ENCODE peak calls at places on chromosome 15, in eight cellular contexts. I is mammary epithelial cell, R is fibroblast of lung, D is A549, J is tibial artery, L is heart right ventricle, B is psoas muscle, G is lung. M is an unnamed sample.

GRCh38 chr15:22811640-22812039 is 25.2 kb downstream of the NIPA1 start:
- DNase-seq in I (no peak), R (peak), D (peak), J (peak), L (no peak), B (no peak), G (no peak), M (peak)

GRCh38 chr15:39130556-39131379 is 450.1 kb upstream of the THBS1 start:
- DNase-seq in I (no peak), R (no peak), D (no peak), J (no peak), L (no peak), B (no peak), G (no peak), M (peak)

GRCh38 chr15:45993508-45993907 is 358.7 kb downstream of the SQOR start:
- DNase-seq in I (no peak), R (no peak), D (no peak), J (no peak), L (no peak), B (no peak), G (no peak), M (no peak)

GRCh38 chr15:41952003-41952563 is 20.3 kb downstream of the EHD4 start:
- DNase-seq in I (no peak), R (no peak), D (no peak), J (no peak), L (no peak), B (no peak), G (no peak), M (no peak)

GRCh38 chr15:35690698-35691116 is 144.7 kb upstream of the DPH6 start:
- DNase-seq in I (peak), R (peak), D (no peak), J (peak), L (no peak), B (no peak), G (no peak), M (peak)

GRCh38 chr15:29323557-29323956 is 53.9 kb upstream of the NSMCE3 start:
- DNase-seq in I (no peak), R (no peak), D (no peak), J (no peak), L (no peak), B (no peak), G (no peak), M (no peak)

GRCh38 chr15:47301481-47301880 is 415.8 kb upstream of the SEMA6D start:
- DNase-seq in I (no peak), R (no peak), D (no peak), J (no peak), L (no peak), B (peak), G (no peak), M (no peak)

GRCh38 chr15:43118276-43118675 is 12.4 kb upstream of the UBR1 start:
- DNase-seq in I (no peak), R (no peak), D (no peak), J (no peak), L (no peak), B (no peak), G (no peak), M (no peak)

GRCh38 chr15:72445426-72445825 is 28.7 kb upstream of the ARIH1 start:
- DNase-seq in I (no peak), R (no peak), D (no peak), J (no peak), L (no peak), B (no peak), G (no peak), M (no peak)

GRCh38 chr15:41465822-41466421 is 27.8 kb upstream of the ITPKA start:
- DNase-seq in I (peak), R (peak), D (peak), J (no peak), L (no peak), B (no peak), G (no peak), M (peak)

GRCh38 chr15:61383421-61383820 is 154.3 kb upstream of the RORA start:
- DNase-seq in I (peak), R (peak), D (no peak), J (no peak), L (no peak), B (no peak), G (no peak), M (peak)

GRCh38 chr15:82239685-82240391 is 22.7 kb downstream of the EFL1 start:
- DNase-seq in I (no peak), R (no peak), D (no peak), J (no peak), L (no peak), B (no peak), G (no peak), M (no peak)

GRCh38 chr15:43238691-43239131 is 17.9 kb upstream of the EPB42 start:
- DNase-seq in I (peak), R (no peak), D (no peak), J (no peak), L (no peak), B (no peak), G (no peak), M (no peak)

GRCh38 chr15:57784081-57784488 is 77.6 kb downstream of the POLR2M start:
- DNase-seq in I (peak), R (no peak), D (peak), J (no peak), L (peak), B (peak), G (no peak), M (peak)

GRCh38 chr15:29083858-29084257 is 185.8 kb downstream of the NSMCE3 start:
- DNase-seq in I (no peak), R (no peak), D (no peak), J (no peak), L (no peak), B (no peak), G (no peak), M (no peak)

GRCh38 chr15:98649621-98649995 is 1.3 kb downstream of the IGF1R start:
- DNase-seq in I (no peak), R (peak), D (no peak), J (no peak), L (peak), B (peak), G (peak), M (peak)
- TF ChIP-seq CTCF in I (no peak), R (no peak), D (no peak), J (peak), L (peak), B (peak), G (no peak), M (peak)

GRCh38 chr15:90885432-90886290 is 1.4 kb downstream of the FES start:
- DNase-seq in I (no peak), R (peak), D (peak), J (peak), L (peak), B (peak), G (peak), M (peak)
- H3K4me3 ChIP-seq in I (no peak), R (peak), D (no peak), J (peak), L (peak), B (peak), G (peak), M (no peak)

GRCh38 chr15:70210538-70210937 is 112.8 kb upstream of the TLE3 start:
- DNase-seq in I (no peak), R (no peak), D (no peak), J (no peak), L (no peak), B (no peak), G (no peak), M (no peak)
- TF ChIP-seq CTCF in I (no peak), R (no peak), D (no peak), J (no peak), L (peak), B (no peak), G (no peak), M (peak)

GRCh38 chr15:96160800-96161199 is 169.7 kb upstream of the NR2F2 start:
- DNase-seq in I (no peak), R (no peak), D (no peak), J (no peak), L (no peak), B (no peak), G (no peak), M (no peak)
- H3K4me3 ChIP-seq in I (no peak), R (no peak), D (no peak), J (no peak), L (no peak), B (no peak), G (no peak), M (no peak)

DNA sequence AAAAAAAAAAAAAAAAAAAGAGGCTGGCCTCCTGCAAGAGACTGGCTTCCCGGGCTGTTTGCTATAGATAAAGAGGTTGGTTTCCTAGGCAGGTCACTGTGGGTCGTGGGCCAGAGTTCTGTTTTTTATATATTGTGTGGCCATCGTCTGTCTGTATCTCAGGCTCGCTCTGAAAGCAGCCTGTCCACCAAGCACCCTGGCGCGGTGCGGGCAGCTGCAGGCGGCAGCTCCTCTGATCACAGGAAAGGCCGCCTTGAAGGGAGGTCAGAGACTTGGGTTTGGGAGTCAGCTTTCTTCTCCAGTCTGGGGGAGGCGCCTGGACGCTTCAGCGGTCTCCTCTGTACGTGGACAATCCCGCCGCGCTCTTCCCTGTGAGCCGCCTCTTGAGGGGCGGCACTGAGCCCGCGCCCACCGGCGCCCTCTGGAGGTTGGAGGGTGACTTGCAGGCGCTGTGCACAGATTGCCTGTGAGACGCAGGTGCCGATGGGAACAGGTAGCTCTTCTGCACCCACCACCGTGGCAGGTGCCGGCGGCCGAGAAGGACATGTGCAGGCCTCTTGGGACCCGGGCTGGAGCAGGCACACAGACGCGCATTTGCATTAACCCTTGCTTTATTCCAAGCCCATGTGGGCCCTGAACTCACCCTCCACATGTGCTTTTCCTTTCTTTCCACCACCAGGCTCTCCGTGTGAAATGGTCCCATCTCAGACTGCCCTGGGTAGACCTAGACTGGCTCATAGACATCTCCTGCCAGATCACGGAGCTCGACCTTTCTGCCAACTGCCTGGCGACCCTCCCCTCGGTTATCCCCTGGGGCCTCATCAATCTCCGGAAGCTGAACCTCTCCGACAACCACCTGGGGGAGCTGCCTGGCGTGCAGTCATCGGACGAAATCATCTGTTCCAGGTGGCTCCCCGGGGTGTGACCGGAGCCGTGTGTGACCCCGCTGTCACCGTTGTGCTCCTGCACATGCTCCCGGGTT is 89.3 kb downstream of the LRRK1 start:
- DNase-seq in I (peak), R (peak), D (peak), J (peak), L (peak), B (peak), G (peak), M (peak)
- TF ChIP-seq CTCF in I (peak), R (peak), D (peak), J (peak), L (peak), B (peak), G (peak), M (peak)

DNA sequence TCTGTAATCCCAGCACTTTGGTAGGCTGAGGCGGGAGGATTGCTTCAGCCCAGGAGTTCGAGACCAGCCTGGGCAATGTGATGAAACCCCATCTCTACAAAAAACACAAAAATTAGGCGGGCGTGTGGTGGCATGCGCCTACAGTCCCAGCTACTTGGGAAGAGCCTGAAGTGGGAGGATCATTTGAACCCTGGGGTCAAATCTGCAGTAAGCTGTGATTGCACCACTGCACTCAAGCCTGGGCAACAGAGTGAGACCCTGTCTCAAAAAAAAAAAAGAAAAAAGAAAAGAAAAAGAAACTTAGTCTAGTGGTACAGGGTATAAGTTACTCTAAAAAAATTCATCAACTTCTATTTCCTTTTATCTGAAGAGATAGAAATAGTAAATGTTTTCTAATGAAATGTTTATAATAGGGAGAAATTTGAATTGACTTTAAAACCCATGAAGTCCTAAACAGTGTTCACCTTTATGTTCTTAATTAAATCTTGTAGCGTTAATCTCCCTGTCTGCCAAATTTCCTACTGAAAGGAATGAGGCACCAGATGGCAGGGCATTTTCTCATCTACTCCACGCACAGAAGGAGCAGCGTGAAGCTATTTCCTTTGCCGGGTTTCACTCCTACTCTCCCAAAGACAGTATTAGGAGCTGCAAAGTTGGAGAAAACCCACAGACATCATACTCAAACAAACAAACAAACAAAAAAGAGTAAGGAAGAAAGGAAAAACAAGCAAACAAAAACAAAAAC is 1.9 kb downstream of the PCLAF start:
- DNase-seq in I (no peak), R (peak), D (no peak), J (no peak), L (no peak), B (no peak), G (no peak), M (no peak)
- H3K4me3 ChIP-seq in I (peak), R (peak), D (peak), J (no peak), L (no peak), B (no peak), G (no peak), M (no peak)

GRCh38 chr15:44530653-44531052 is 6.3 kb upstream of the EIF3J start:
- DNase-seq in I (no peak), R (no peak), D (no peak), J (no peak), L (no peak), B (no peak), G (no peak), M (no peak)

GRCh38 chr15:44535092-44535491 is 1.9 kb upstream of the EIF3J start:
- DNase-seq in I (no peak), R (no peak), D (no peak), J (no peak), L (no peak), B (no peak), G (no peak), M (no peak)

GRCh38 chr15:44529864-44530604 is 6.9 kb upstream of the EIF3J start:
- DNase-seq in I (no peak), R (no peak), D (no peak), J (no peak), L (no peak), B (no peak), G (no peak), M (no peak)

GRCh38 chr15:44535509-44536297 is 1.2 kb upstream of the EIF3J start:
- DNase-seq in I (no peak), R (no peak), D (peak), J (no peak), L (no peak), B (no peak), G (peak), M (no peak)

DNA sequence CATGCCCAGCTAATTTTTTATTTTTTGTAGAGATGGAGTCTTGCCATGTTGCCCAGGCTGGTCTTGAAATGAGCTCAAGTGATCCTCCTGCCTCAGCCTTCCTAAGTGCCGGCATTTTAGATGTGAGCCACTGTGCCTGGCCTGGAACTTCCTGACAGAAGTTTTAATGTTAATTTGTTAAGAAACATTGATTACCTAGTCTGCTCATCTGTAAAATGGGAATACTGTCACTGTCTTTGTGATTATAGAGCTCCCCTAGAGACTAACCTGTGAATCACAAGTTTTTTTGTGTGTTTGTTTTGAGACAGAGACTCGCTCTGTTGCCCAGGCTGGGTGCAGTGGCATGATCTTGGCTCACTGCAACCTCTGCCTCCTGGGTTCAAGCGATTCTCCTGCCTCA is 4.3 kb upstream of the EIF3J start:
- DNase-seq in I (no peak), R (no peak), D (peak), J (no peak), L (no peak), B (no peak), G (no peak), M (no peak)
- TF ChIP-seq CTCF in I (no peak), R (no peak), D (no peak), J (no peak), L (no peak), B (no peak), G (no peak), M (peak)

DNA sequence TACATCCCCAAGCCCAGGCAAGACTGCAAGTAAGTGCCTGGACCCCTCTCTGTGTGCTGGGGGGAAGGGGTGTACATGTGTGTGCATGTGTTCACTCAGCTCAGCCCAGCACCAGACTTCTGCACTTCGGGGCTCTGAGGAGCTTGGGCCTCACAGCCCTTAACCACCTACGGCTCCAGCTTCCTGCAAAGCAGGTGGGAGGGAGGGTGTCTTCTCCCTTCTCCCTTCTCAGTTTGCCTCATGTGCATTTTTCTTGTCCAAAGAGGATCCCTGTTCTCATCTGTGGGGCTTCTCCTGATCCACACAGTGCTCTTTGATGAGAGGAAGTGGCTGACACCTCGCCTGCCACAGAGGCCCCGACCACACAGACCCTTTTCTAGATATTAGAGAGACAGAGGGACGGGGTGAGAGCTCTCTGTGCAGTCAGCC is 69.3 kb downstream of the MESD start:
- DNase-seq in I (no peak), R (no peak), D (no peak), J (no peak), L (no peak), B (no peak), G (no peak), M (no peak)
- H3K4me3 ChIP-seq in I (no peak), R (no peak), D (no peak), J (no peak), L (no peak), B (no peak), G (no peak), M (no peak)

GRCh38 chr15:88658972-88659931 is 20.4 kb downstream of the ISG20 start:
- DNase-seq in I (peak), R (peak), D (no peak), J (peak), L (no peak), B (no peak), G (peak), M (peak)

GRCh38 chr15:88661041-88661765 is 22.4 kb downstream of the ISG20 start:
- DNase-seq in I (no peak), R (peak), D (no peak), J (no peak), L (no peak), B (no peak), G (peak), M (no peak)

GRCh38 chr15:88663216-88663615 is 24.4 kb downstream of the ISG20 start:
- DNase-seq in I (peak), R (peak), D (no peak), J (no peak), L (no peak), B (no peak), G (peak), M (no peak)

GRCh38 chr15:88661766-88662556 is 23.1 kb downstream of the ISG20 start:
- DNase-seq in I (no peak), R (peak), D (no peak), J (no peak), L (no peak), B (no peak), G (peak), M (no peak)

GRCh38 chr15:88664151-88664778 is 25.4 kb downstream of the ISG20 start:
- DNase-seq in I (no peak), R (no peak), D (no peak), J (no peak), L (no peak), B (no peak), G (no peak), M (no peak)
- TF ChIP-seq CTCF in I (no peak), R (no peak), D (peak), J (no peak), L (peak), B (peak), G (peak), M (peak)